ENCODE peak calls at places on chromosomes 16 and 17, in eight cellular contexts. D is gastrocnemius medialis, L is fibroblast of lung, M is pancreas, N is lower lobe of right lung, Q is left ventricle myocardium inferior, C is colonic mucosa, J is heart left ventricle. O is an unnamed sample. For H3K4me1, the result is how much of the 10 kb centered on the place peaks cover.

GRCh38 chr16:77399546-77399945 is 35.3 kb downstream of the ADAMTS18 start:
- DNase-seq in D (no peak), L (no peak), M (no peak), N (no peak), Q (no peak), C (no peak), J (no peak), O (no peak)

GRCh38 chr17:20784100-20784665 is 204.7 kb downstream of the CDRT15L2 start:
- DNase-seq in D (no peak), L (no peak), M (no peak), N (no peak), Q (no peak), C (no peak), J (no peak), O (no peak)

GRCh38 chr16:27498020-27498419 is 51.7 kb downstream of the GTF3C1 start:
- DNase-seq in D (no peak), L (no peak), M (no peak), N (no peak), Q (no peak), C (no peak), J (no peak), O (no peak)

GRCh38 chr16:59733321-59733720 is 999.2 kb upstream of the GOT2 start:
- DNase-seq in D (no peak), L (no peak), M (no peak), N (no peak), Q (no peak), C (no peak), J (no peak), O (no peak)

GRCh38 chr16:81937305-81938038 is 73.8 kb downstream of the SDR42E1 start:
- DNase-seq in D (no peak), L (peak), M (no peak), N (no peak), Q (peak), C (no peak), J (no peak), O (no peak)

GRCh38 chr17:79090503-79091372 is 16.1 kb downstream of the ENGASE start:
- DNase-seq in D (no peak), L (peak), M (no peak), N (no peak), Q (no peak), C (no peak), J (no peak), O (no peak)

GRCh38 chr16:3030872-3031212 is 5.9 kb downstream of the BICDL2 start:
- DNase-seq in D (no peak), L (no peak), M (no peak), N (no peak), Q (no peak), C (no peak), J (no peak), O (no peak)

GRCh38 chr17:50361561-50362480 is 11.2 kb downstream of the MRPL27 start:
- DNase-seq in D (peak), L (peak), M (no peak), N (peak), Q (no peak), C (peak), J (no peak), O (peak)

GRCh38 chr17:76527430-76528111 is 9.9 kb downstream of the CYGB start:
- DNase-seq in D (peak), L (peak), M (no peak), N (peak), Q (peak), C (no peak), J (peak), O (peak)

GRCh38 chr16:10808850-10809249 is 9.7 kb downstream of the TVP23A start:
- DNase-seq in D (no peak), L (no peak), M (no peak), N (no peak), Q (no peak), C (no peak), J (no peak), O (no peak)

GRCh38 chr17:17823433-17824118 is 13.2 kb downstream of the SREBF1 start:
- DNase-seq in D (peak), L (peak), M (peak), N (peak), Q (peak), C (peak), J (peak), O (peak)

GRCh38 chr17:17824780-17825614 is 11.8 kb downstream of the SREBF1 start:
- DNase-seq in D (peak), L (no peak), M (no peak), N (no peak), Q (no peak), C (no peak), J (no peak), O (peak)

GRCh38 chr17:17826340-17826708 is 10.5 kb downstream of the SREBF1 start:
- DNase-seq in D (no peak), L (no peak), M (no peak), N (no peak), Q (no peak), C (no peak), J (no peak), O (no peak)

GRCh38 chr17:17822189-17822978 is 14.4 kb downstream of the SREBF1 start:
- DNase-seq in D (peak), L (peak), M (no peak), N (no peak), Q (peak), C (peak), J (no peak), O (peak)

DNA sequence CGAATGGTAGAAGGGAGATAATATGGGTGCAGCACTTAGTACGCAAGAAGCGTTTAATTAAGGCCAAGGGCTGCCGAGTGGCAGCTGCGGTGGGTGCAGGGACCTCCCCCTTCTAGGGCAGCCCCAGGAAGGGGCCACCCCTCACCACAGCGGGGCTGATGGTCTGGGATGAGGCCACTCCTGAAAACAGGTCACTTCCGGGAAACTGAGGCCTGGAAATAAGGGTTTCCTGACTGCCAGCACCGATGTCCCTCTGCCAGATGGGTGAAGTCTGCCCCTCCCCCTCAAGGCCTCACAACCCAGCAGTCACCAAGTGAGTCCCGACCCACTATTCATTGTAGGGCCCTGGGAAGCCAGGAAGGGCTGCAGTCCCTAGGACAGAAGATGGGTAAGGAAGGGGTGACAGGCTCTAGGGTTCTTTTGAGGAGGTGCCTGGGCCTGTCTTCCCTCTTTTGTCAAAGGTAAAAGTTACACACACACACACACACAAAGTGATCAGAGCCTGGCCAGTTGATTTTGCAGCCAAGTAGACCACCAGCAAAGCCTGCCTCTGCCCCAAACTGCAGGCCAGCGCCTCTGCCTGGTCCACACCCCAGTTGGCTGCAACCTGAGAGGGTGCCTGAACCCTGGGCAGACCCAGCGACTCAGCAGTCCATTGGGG is 12.5 kb downstream of the SREBF1 start:
- DNase-seq in D (no peak), L (no peak), M (no peak), N (no peak), Q (no peak), C (peak), J (no peak), O (no peak)
- H3K4me1 ChIP-seq in D (half or more), L (half or more), M (under half), N (half or more), Q (half or more), C (under half), J (half or more), O (half or more)

DNA sequence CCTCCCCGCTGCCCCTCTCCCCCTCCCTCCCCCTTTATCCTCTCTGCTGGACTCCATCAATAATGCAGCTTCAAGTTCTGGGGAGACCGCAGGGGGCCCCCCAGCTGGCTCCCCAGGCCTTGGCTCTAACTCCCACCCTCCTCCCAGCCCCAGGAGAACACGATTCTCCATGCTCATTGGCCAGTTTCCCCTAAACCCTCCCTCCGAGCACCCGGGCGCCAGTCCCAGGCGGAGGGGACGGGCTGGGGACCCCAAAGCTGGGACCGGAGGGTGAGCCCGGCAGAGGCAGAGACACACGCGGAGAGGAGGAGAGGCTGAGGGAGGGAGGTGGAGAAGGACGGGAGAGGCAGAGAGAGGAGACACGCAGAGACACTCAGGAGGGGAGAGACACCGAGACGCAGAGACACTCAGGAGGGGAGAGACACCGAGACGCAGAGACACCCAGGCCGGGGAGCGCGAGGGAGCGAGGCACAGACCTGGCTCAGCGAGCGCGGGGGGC is at the start of gene PPP1R1B:
- DNase-seq in D (no peak), L (no peak), M (peak), N (no peak), Q (no peak), C (peak), J (no peak), O (no peak)
- H3K4me3 ChIP-seq in D (peak), L (peak), M (peak), N (peak), Q (peak), C (peak), J (peak), O (peak)

DNA sequence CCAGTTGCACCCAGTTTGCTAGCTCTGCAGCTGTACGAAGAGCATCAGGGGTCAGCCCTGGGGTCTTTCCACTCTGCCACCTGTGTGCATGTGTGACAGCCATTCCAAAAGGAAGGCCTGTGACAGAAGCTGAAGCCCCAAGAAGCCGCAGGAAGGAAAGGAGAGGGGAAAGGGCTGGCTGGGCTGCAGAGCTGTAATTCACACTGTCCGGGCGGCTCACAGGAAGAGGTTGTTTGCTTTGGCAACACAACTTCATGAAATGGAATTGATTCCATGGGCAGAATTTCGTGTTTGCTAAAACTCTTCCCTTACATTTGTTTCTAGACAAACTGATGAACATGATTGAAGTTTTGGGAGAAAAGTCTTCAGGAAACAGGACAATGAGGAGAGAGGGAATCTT is 14.8 kb downstream of the TMEM204 start:
- DNase-seq in D (no peak), L (peak), M (no peak), N (no peak), Q (no peak), C (no peak), J (peak), O (no peak)
- H3K4me1 ChIP-seq in D (half or more), L (under half), M (under half), N (half or more), Q (half or more), C (under half), J (half or more), O (half or more)

DNA sequence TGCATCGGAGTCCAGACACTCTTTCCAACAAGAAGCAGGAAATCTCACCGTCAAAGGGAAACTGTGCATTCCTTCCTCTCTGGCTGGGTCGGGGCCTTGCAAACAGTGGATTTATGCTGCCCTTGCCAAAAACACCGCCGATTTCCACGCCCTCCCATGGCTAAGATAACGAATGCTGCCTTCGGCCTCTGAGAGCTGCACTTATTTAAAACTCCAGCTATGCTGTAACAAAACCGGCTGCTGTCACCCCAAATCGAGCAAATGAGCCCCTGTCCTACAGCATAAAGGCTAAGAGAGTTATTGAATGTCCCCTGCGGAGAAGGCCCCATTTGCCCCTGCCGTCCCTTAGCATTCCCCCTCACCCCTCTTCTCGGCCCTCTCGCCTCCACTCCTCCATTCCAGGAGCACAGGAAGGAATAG is 275.5 kb upstream of the IRX5 start:
- DNase-seq in D (no peak), L (peak), M (no peak), N (no peak), Q (peak), C (no peak), J (peak), O (no peak)
- H3K4me3 ChIP-seq in D (no peak), L (no peak), M (no peak), N (peak), Q (peak), C (no peak), J (peak), O (peak)

GRCh38 chr17:38871992-38872605 is 2.2 kb downstream of the LASP1 start:
- DNase-seq in D (no peak), L (no peak), M (no peak), N (no peak), Q (no peak), C (peak), J (no peak), O (no peak)

GRCh38 chr17:38875477-38876080 is 5.7 kb downstream of the LASP1 start:
- DNase-seq in D (no peak), L (no peak), M (no peak), N (no peak), Q (no peak), C (no peak), J (no peak), O (no peak)

GRCh38 chr17:38872671-38873385 is 3.0 kb downstream of the LASP1 start:
- DNase-seq in D (no peak), L (no peak), M (no peak), N (no peak), Q (no peak), C (peak), J (no peak), O (no peak)

GRCh38 chr17:38874505-38875419 is 4.9 kb downstream of the LASP1 start:
- DNase-seq in D (no peak), L (peak), M (no peak), N (no peak), Q (no peak), C (no peak), J (no peak), O (no peak)

DNA sequence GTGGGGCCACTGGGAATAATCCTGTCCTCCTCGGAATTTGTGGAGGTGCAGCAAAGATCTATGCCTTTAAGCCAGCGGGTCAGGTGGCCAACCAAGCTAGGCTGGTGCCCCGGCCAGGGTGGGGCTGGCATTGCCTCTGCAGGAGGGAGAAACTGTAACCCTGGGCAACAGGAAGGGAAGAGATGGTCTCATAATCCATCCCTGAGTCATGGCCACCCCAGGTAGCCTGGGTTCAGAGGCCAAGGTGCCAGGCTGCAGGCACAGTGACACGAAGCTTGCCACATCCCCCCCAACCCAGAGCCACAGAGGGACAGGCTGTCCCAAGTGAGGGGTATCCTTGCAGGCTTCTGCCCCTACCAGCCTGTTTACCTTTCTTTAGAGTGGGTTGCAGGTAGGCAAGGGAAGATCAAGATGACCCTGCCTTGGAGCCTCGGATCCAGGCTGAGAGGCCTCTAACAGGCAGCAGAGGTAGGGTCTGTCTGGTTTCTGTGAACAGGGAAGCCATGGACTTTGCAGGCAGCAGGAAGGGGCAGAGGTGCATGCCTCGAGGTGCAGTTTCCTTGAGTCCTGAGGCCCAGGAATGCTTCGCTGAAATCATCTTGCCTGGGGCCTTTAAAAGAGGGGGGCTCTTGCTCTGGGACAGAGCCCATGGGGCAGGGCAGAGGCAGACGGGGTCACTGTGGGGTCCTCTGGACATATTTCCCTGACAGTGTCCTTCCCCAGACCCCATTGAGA is 4.0 kb downstream of the LASP1 start:
- DNase-seq in D (no peak), L (no peak), M (no peak), N (no peak), Q (no peak), C (peak), J (no peak), O (no peak)
- H3K4me1 ChIP-seq in D (under half), L (under half), M (under half), N (half or more), Q (half or more), C (under half), J (half or more), O (under half)

DNA sequence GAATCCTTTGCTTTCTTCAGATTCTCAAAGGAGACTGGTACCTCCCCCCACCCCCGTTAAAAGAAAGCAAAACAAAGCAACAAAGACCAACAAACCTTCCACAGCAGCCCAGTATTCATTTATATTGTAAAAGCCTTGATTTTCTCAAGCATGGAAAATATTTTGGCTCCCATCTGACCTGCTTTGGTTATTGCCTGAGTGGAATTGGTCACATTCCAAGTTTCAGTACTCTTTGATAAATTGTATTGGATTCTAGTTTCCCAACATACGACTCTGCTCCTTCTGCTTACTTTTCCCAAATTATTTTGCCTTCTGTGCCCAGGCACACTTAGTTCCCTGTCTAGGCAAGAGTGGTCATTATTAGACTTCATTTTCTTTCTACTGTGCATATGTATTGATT is 1.3 kb downstream of the ABCC11 start:
- DNase-seq in D (no peak), L (peak), M (no peak), N (no peak), Q (no peak), C (no peak), J (no peak), O (no peak)
- H3K4me3 ChIP-seq in D (peak), L (peak), M (peak), N (peak), Q (peak), C (no peak), J (peak), O (no peak)

GRCh38 chr17:61402978-61403845 is 3.6 kb downstream of the TBX2 start:
- DNase-seq in D (no peak), L (no peak), M (peak), N (peak), Q (no peak), C (no peak), J (no peak), O (no peak)

GRCh38 chr17:61400058-61400785 is 579 bp downstream of the TBX2 start:
- DNase-seq in D (no peak), L (peak), M (peak), N (peak), Q (no peak), C (no peak), J (no peak), O (peak)

GRCh38 chr17:61400786-61401279 is 1.2 kb downstream of the TBX2 start:
- DNase-seq in D (no peak), L (peak), M (no peak), N (no peak), Q (no peak), C (no peak), J (no peak), O (peak)

GRCh38 chr17:61401280-61402072 is 1.8 kb downstream of the TBX2 start:
- DNase-seq in D (no peak), L (peak), M (peak), N (no peak), Q (no peak), C (no peak), J (no peak), O (no peak)

DNA sequence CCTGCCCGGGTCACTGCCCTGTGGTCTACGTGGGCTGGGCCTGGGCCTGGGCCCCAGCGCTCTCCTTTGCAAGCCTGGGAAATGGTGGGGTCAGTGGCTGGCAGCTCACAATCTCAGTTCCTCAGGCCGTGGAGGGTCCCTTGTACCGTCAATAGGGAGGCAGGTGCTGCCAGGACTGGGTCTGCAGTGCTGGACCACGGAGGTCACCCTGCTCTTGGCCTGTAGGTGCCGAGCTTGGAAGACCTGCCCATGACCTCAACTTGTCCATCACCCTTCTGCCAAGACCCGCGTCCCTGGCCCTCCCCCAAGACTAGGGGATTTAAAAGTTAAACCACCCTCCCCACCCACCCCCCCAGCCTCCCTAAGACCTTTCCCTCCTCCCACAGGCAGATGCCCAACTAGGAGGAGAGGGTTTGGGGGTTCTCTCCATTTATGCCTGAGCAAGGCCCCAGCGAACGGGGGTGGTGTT is 2.5 kb downstream of the TBX2 start:
- DNase-seq in D (no peak), L (no peak), M (peak), N (no peak), Q (no peak), C (no peak), J (no peak), O (peak)
- H3K4me1 ChIP-seq in D (under half), L (under half), M (under half), N (half or more), Q (half or more), C (under half), J (half or more), O (half or more)

O was measured in sigmoid colon.